ENCODE peak calls at places on chromosomes 1 and 21, in five cellular contexts. M is MM.1S; Y is sigmoid colon; W is effector memory CD4-positive, alpha-beta T cell; K is GM23248. H is an unnamed sample.

GRCh38 chr1:226365831-226366231 is 42.1 kb downstream of the PARP1 start:
- DNase-seq in K (no peak), Y (no peak), W (no peak), M (no peak), H (no peak)

GRCh38 chr1:211925016-211925415 is 94.5 kb upstream of the LPGAT1 start:
- DNase-seq in M (peak), W (no peak), Y (no peak), K (no peak), H (peak)

GRCh38 chr1:116754203-116754977 is at the start of gene CD2:
- DNase-seq in Y (no peak), M (no peak), W (no peak), K (no peak), H (peak)

GRCh38 chr1:227742738-227743715 is 7.8 kb downstream of the SNAP47 start:
- DNase-seq in K (no peak), M (no peak), W (no peak), Y (peak), H (no peak)

GRCh38 chr1:160307455-160307854 is 22.5 kb upstream of the PEX19 start:
- DNase-seq in K (no peak), M (no peak), W (no peak), Y (no peak), H (no peak)

GRCh38 chr1:232628335-232629214 is 1.4 kb downstream of the SIPA1L2 start:
- DNase-seq in M (peak), Y (no peak), K (peak), W (no peak), H (peak)

GRCh38 chr21:41219498-41220207 is 51.7 kb downstream of the BACE2 start:
- DNase-seq in M (no peak), W (no peak), K (no peak), Y (no peak), H (no peak)

GRCh38 chr1:109542657-109543056 is 3.0 kb downstream of the GPR61 start:
- DNase-seq in W (no peak), Y (no peak), M (no peak), K (no peak), H (no peak)

GRCh38 chr1:245605480-245606156 is 450.8 kb downstream of the KIF26B start:
- DNase-seq in W (no peak), K (peak), Y (no peak), M (no peak), H (no peak)

GRCh38 chr1:38075191-38075590 is 28.6 kb upstream of the POU3F1 start:
- DNase-seq in K (no peak), W (no peak), Y (no peak), M (no peak), H (no peak)

GRCh38 chr1:234139966-234140365 is 233.3 kb upstream of the COA6 start:
- DNase-seq in Y (no peak), M (no peak), K (peak), W (no peak), H (no peak)

GRCh38 chr1:151156515-151156819 is at the start of gene TNFAIP8L2:
- DNase-seq in K (no peak), M (no peak), Y (peak), W (peak), H (peak)

GRCh38 chr1:59999746-60000145 is 73.2 kb upstream of the CYP2J2 start:
- DNase-seq in K (no peak), M (no peak), W (no peak), Y (no peak), H (no peak)

GRCh38 chr1:117708323-117709288 is 102.8 kb downstream of the TENT5C start:
- DNase-seq in Y (no peak), K (no peak), M (no peak), W (no peak), H (no peak)

GRCh38 chr21:26865857-26866256 is 20.6 kb upstream of the ADAMTS1 start:
- DNase-seq in W (no peak), M (no peak), Y (no peak), K (no peak), H (no peak)

GRCh38 chr1:37726746-37727145 is 34.4 kb downstream of the CDCA8 start:
- DNase-seq in K (peak), W (no peak), Y (no peak), M (no peak), H (no peak)

GRCh38 chr1:96997717-96998116 is 276.1 kb downstream of the PTBP2 start:
- DNase-seq in W (no peak), M (no peak), K (no peak), Y (no peak), H (no peak)

GRCh38 chr1:160064746-160065145 is 5.2 kb downstream of the KCNJ10 start:
- DNase-seq in W (no peak), K (no peak), Y (no peak), M (no peak), H (no peak)

GRCh38 chr1:204080163-204080903 is 7.4 kb downstream of the SOX13 start:
- DNase-seq in M (no peak), Y (peak), K (peak), W (no peak), H (no peak)

GRCh38 chr1:197911857-197912696 is 5.1 kb upstream of the LHX9 start:
- DNase-seq in M (no peak), W (no peak), Y (no peak), K (no peak), H (no peak)

GRCh38 chr21:39340687-39341086 is 8.2 kb downstream of the HMGN1 start:
- DNase-seq in Y (no peak), M (no peak), W (no peak), K (no peak), H (no peak)

GRCh38 chr1:205678286-205679111 is 1.8 kb downstream of the SLC45A3 start:
- DNase-seq in Y (no peak), K (peak), W (no peak), M (no peak), H (no peak)

GRCh38 chr1:97243973-97244560 is 522.5 kb downstream of the PTBP2 start:
- DNase-seq in W (no peak), K (peak), M (no peak), Y (no peak), H (peak)

DNA sequence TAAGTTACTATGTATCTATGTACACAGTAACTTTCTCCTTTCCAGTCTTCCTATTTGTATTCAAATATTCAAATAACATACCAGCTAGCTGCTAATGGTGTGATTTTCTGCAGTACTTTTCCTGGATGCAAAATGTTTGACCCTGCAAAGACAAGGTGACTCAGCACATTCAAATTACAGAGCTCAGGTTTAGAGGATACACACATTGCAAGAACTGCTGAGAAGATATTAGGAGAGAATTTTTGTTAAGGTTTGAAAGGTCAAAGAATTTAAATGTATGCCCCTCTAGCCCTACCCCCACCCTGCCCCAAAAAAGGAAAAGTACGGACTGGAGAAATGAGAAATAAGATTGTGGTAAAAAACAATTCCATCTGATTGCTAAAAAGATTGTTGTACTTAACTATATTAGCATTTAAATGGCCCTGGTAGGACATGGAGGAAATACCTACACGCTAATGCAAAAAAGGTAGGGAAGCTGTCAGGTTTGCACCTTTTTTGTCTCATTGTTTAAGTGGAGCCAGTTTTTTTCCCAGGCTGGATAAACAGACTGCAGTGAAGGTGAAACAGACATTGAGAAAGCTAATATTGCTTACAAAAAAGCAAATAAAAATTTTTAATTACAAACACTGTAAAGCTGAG is 45.6 kb downstream of the ZNF281 start:
- DNase-seq in K (peak), Y (no peak), M (no peak), W (no peak), H (no peak)
- H3K4me3 ChIP-seq in K (peak), Y (no peak), M (no peak), W (no peak), H (no peak)

DNA sequence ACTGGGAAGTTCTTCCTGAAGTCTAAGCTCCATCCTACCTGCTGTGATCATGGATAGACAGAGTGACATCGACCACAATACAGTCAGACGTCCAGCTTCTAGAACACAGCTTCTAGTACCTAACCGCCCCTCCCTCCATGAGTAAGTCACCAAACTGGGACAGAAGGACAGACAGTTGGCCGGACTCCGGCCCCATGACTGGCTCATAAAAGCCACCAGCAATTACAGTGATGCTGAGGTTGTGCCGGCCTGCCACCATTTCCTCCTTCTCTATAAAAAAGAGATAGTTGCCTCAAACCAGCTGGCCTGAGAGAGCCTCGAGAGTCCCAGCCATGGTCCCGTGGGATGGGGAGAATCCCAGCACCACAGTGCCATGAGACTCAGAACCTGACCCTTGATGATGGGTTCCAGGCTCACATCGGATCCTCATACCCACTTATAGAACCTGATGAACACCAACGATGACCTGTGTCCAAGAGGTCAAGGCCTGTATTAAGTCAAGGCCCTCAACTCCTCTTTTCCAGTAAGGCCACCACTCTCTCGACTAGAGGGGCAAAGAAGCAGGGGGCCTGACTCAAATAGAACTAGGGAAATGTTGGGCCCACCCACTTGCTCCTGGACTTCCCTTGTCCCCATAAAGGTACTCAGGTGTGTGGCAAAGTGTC is 3.4 kb downstream of the MEF2D start:
- DNase-seq in K (peak), Y (peak), W (no peak), M (no peak), H (no peak)
- H3K4me3 ChIP-seq in K (peak), Y (peak), W (no peak), M (peak), H (peak)

DNA sequence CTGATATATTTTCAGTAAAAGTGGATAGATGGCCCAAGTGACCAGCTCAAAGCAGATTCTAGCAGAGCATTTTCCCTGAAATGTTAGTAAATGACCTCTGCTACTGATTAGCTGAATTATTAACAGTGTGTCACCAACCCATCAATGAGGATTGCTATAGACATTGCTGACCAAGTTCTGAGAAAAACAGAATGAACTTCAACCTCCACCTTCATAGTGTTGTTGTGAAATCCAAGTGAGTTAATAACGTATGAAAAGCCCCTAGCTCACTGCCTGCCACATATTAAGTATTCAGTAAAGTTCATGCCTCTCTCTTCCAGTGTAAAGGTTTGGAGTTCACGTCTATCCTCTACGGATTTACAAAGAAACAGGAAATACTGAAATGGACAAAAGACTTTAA is 15.8 kb downstream of the PLPP3 start:
- DNase-seq in Y (no peak), W (no peak), M (no peak), K (no peak), H (no peak)
- H3K4me3 ChIP-seq in Y (no peak), W (no peak), M (no peak), K (no peak), H (no peak)

DNA sequence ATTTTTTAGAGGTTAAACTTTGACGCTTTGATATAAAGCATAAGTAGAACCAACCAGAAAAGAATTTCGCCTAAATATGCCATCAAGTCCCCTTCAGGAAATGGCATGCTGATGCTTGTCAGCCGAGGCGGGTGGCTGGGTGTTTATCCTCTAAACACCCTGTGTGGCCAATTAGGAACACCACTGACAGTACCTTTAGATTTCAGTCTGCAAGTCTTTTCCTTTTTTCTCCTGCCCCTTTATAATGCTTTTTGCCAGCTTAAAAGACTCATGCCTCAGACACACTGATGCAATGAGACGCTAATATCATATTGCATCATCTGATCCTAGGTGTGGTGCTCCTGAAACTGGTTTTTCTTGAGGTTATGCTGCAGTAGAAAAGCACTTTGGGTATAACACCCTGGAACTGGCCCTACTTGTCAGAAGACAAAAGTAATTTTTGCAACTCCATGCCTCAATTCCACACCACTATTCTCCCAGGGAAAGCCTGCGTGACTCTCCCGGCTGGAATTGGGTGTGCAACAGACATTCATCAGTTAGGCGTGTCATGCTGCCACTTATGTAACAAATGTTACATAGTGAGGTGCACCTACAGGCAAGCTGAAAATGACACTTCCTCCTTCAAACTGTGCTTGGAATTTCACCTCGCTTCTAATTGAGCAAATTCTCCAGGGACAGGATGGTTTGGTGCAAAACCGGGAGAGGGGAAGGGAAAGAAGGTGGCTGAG is 2.0 kb upstream of the RCC2 start:
- DNase-seq in Y (no peak), K (peak), M (peak), W (no peak), H (peak)
- H3K4me3 ChIP-seq in Y (no peak), K (peak), M (peak), W (no peak), H (no peak)

DNA sequence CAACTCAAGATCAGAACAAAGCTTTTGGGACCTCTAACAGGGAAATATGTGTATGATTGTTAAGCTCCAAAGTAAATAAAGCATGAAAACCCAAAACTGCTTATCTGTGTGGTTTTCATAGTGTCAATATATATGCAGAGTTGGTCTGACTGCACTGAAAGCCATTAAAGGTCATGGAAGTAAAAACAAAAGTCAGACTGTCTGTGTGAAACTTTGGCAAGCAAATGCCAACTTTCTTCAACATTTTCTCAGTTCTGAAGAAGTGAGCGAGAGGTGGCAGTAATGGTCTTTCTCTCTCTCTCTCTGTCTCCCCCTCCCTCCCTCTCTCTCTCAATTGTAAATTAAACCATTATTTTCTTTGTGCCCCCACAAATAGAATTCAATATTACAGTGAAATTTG is 100.1 kb upstream of the S1PR1 start:
- DNase-seq in Y (no peak), K (peak), M (peak), W (no peak), H (no peak)
- H3K4me3 ChIP-seq in Y (no peak), K (peak), M (no peak), W (no peak), H (peak)

GRCh38 chr1:78054972-78055371 is 9.2 kb downstream of the GIPC2 start:
- DNase-seq in M (no peak), K (no peak), Y (no peak), W (no peak), H (no peak)
- H3K4me3 ChIP-seq in M (no peak), K (no peak), Y (no peak), W (no peak), H (no peak)

GRCh38 chr1:50109647-50110075 is 941 bp downstream of the ELAVL4 start:
- DNase-seq in W (no peak), Y (no peak), K (peak), M (no peak), H (no peak)

GRCh38 chr1:50110656-50111055 is 1.9 kb downstream of the ELAVL4 start:
- DNase-seq in Y (no peak), W (no peak), K (no peak), M (peak), H (no peak)

GRCh38 chr1:50108497-50109073 is at the start of gene ELAVL4:
- DNase-seq in Y (no peak), K (no peak), W (no peak), M (no peak), H (no peak)

GRCh38 chr1:50106095-50106761 is 2.5 kb upstream of the ELAVL4 start:
- DNase-seq in K (no peak), M (no peak), W (no peak), Y (no peak), H (no peak)

GRCh38 chr1:50110084-50110615 is 1.4 kb downstream of the ELAVL4 start:
- DNase-seq in K (no peak), M (no peak), Y (no peak), W (no peak), H (no peak)
- H3K4me3 ChIP-seq in K (no peak), M (peak), Y (no peak), W (no peak), H (no peak)

H was measured in CD4-positive, CD25-positive, alpha-beta regulatory T cell.